ENCODE peak calls at places on chromosomes 16 and 17, in four cellular contexts. C is adrenal gland; G is Peyer's patch; Z is CD8-positive, alpha-beta memory T cell. S is an unnamed sample. For H3K27me3 and H3K4me1, the result is how much of the 10 kb centered on the place peaks cover.

GRCh38 chr16:75660321-75660720 is 12.7 kb downstream of the TERF2IP start:
- DNase-seq in Z (no peak), G (no peak), C (peak), S (no peak)

GRCh38 chr17:17722081-17722905 is 41.0 kb downstream of the RAI1 start:
- DNase-seq in G (no peak), C (no peak), Z (no peak), S (no peak)

GRCh38 chr16:339680-340079 is 12.8 kb downstream of the AXIN1 start:
- DNase-seq in G (no peak), C (no peak), Z (no peak), S (peak)

GRCh38 chr17:41907633-41908539 is 10.9 kb downstream of the ACLY start:
- DNase-seq in G (peak), C (no peak), Z (no peak), S (peak)

GRCh38 chr16:65244811-65245210 is 122.9 kb upstream of the CDH11 start:
- DNase-seq in G (no peak), C (no peak), Z (no peak), S (no peak)

GRCh38 chr16:74936902-74937560 is 47.9 kb downstream of the WDR59 start:
- DNase-seq in G (no peak), Z (no peak), C (no peak), S (peak)

GRCh38 chr16:47175152-47175551 is 31.4 kb upstream of the NETO2 start:
- DNase-seq in G (no peak), Z (no peak), C (no peak), S (no peak)

GRCh38 chr17:4891405-4892062 is 7.8 kb upstream of the C17orf107 start:
- DNase-seq in C (no peak), G (no peak), Z (peak), S (no peak)

GRCh38 chr17:65987988-65988387 is 203.9 kb downstream of the CEP112 start:
- DNase-seq in G (no peak), C (no peak), Z (no peak), S (peak)

GRCh38 chr16:66521951-66522771 is 27.8 kb downstream of the TK2 start:
- DNase-seq in G (peak), Z (peak), C (peak), S (peak)

GRCh38 chr17:28174352-28175046 is 132.0 kb downstream of the NLK start:
- DNase-seq in C (no peak), G (no peak), Z (no peak), S (peak)

GRCh38 chr16:305916-306315 is 23.0 kb downstream of the PDIA2 start:
- DNase-seq in Z (no peak), C (peak), G (no peak), S (no peak)

GRCh38 chr16:78659668-78660217 is 560.3 kb downstream of the WWOX start:
- DNase-seq in G (no peak), Z (no peak), C (no peak), S (peak)

GRCh38 chr16:62041401-62041800 is 5.2 kb upstream of the CDH8 start:
- DNase-seq in C (peak), G (no peak), Z (no peak), S (no peak)

GRCh38 chr17:72438783-72439182 is 318.0 kb downstream of the SOX9 start:
- DNase-seq in C (no peak), G (no peak), Z (no peak), S (no peak)

GRCh38 chr16:28596840-28597691 is at the start of gene SULT1A2:
- DNase-seq in G (peak), Z (no peak), C (no peak), S (peak)

GRCh38 chr17:55421179-55421934 is at the start of gene MMD:
- DNase-seq in G (peak), C (no peak), Z (peak), S (peak)

GRCh38 chr16:80460004-80460403 is 80.8 kb upstream of the DYNLRB2 start:
- DNase-seq in C (no peak), Z (no peak), G (no peak), S (no peak)

GRCh38 chr17:3963214-3964201 is 729 bp downstream of the ATP2A3 start:
- DNase-seq in Z (peak), G (peak), C (no peak), S (peak)

GRCh38 chr17:58250344-58251011 is 12.1 kb downstream of the LPO start:
- DNase-seq in C (no peak), Z (no peak), G (no peak), S (no peak)

GRCh38 chr17:14838567-14838966 is 426.6 kb downstream of the PMP22 start:
- DNase-seq in G (no peak), C (no peak), Z (no peak), S (no peak)

GRCh38 chr16:81629032-81629802 is 149.9 kb upstream of the PLCG2 start:
- DNase-seq in G (no peak), Z (no peak), C (peak), S (no peak)

GRCh38 chr17:1347681-1348318 is 52.2 kb downstream of the YWHAE start:
- DNase-seq in Z (no peak), G (peak), C (peak), S (peak)

GRCh38 chr16:17519041-17519440 is 48.3 kb upstream of the XYLT1 start:
- DNase-seq in G (no peak), C (peak), Z (no peak), S (no peak)

GRCh38 chr16:84255050-84255810 is 15.4 kb upstream of the KCNG4 start:
- DNase-seq in G (no peak), Z (no peak), C (no peak), S (no peak)
- H3K27ac ChIP-seq in G (no peak), Z (no peak), C (no peak), S (no peak)

DNA sequence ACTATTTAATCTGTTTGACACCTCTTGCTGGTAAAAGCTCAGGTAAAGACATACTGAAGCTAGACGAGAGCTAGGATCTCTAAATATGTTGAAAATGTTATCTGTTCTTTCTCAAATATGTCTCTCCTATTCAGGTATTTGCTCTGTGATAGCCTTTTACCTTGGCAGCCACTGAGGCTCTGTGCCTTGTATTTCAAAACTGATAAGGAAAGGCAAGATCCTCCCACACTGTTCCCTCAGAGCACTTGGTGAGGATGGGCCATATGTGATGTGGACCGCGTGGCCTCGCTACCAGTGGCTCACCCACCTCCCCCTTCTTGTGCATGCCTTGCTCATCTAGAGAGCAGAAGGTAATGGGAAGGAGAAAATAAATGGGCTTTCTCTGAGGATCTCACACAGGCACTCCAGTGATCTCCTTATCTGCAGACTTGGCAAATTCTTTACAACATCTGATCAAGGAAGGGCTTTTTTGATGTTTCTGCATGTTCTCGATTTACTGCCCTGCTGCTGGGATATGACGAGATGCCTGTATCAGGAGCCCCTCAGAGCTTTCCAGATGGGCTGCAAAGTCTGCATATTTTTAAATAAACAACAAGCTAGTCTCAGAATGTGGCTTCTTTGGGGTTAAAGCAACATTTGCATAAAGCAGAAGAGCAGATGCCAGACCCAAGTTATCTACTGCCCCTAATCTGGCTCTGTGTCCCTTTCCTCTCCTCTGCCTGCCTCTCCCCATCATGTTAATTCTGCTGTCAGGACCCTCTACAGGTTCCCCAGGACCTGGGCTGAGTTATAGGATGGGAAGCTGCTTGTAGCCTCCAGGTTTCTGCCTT is 16.9 kb downstream of the HOXB1 start:
- DNase-seq in G (no peak), Z (no peak), C (no peak), S (no peak)
- H3K27me3 ChIP-seq in G (under half), Z (under half), C (under half), S (under half)

GRCh38 chr16:72988568-72988967 is 59.4 kb downstream of the ZFHX3 start:
- DNase-seq in Z (no peak), C (no peak), G (no peak), S (no peak)
- H3K4me1 ChIP-seq in Z (under half), C (half or more), G (under half), S (under half)

DNA sequence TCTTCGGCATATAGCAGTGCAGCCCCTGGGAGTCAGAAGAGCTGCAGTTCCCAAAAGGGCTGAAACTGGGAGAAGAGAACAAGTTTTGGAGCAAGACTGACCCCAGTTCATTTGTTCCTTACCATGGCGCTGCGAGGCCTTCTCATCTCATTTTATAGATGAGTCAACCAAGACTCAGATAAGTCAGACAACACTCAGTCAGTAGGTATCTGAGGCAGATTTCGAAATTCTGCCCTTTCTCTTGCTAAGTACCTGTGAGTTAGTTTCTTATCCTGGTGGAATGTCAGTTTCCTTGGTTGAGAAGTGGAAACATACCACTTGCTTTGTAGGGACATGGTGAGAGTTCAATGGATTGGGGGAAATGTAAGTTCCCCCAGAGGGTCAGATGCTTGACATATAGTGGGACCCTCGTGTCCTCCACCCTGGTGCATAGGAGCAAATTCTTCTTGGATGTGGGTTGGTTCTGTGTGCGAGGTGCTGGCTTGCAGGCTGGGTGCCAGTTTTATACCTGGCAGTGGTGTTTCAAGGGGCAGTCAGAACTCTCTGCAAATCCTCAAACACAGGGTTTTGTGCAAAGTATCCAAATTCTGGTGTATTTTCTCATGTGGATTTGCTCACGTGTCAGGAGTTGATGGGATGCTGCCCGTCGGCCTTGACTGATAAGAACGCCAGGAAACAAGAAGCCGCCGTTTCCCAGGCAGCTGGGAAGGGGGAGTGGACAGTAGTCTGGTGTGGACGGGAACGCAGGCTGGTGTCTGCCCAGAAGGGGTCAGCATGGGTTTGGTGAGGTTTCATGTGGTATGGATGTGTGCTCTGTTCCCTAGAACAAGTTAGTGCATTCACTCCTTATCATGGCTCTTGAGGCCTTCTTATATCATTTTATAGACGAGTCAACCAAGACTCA is 61.1 kb upstream of the CIBAR2 start:
- DNase-seq in C (peak), G (no peak), Z (no peak), S (no peak)
- H3K27ac ChIP-seq in C (peak), G (peak), Z (no peak), S (peak)

GRCh38 chr17:81470270-81470943 is 42.2 kb downstream of the ACTG1 start:
- DNase-seq in G (no peak), C (no peak), Z (no peak), S (no peak)
- H3K27me3 ChIP-seq in G (under half), C (under half), Z (under half), S (under half)

GRCh38 chr17:75485688-75486087 is 29.3 kb downstream of the TMEM94 start:
- DNase-seq in Z (no peak), G (no peak), C (no peak), S (no peak)
- H3K4me1 ChIP-seq in Z (under half), G (under half), C (half or more), S (under half)

DNA sequence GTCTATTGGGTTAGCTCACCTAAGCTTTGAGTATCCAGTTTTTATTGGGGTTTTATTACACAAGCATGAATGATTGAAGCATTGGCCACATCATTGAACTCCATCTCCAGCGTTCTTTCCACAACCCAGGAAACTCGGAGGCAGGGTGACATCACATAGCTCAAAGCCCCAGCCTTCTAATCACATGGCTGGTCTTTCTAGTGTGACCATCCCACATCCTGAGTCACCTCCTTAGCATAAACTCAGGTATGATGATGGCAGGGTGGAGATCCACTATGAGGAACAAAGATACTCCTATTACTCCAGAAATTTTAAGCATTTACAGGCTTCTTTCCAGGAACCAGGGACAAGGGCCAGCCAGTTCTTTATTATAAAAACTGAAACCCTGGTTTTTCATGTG is 43.8 kb upstream of the CCNF start:
- DNase-seq in G (no peak), C (no peak), Z (no peak), S (no peak)
- H3K27ac ChIP-seq in G (no peak), C (no peak), Z (no peak), S (no peak)